ENCODE peak calls at places on chromosomes 5 and 9, in ten cellular contexts. J is hepatocyte; D is HT1080; L is activated T-helper 1 cell treated with anti-CD3 and anti-CD28 coated beads, Interleukin-12 subunit alpha, Interleukin-12 subunit beta, Interleukin-2, Interleukin-4 antibody, amounts not matched to agents 30 ng/mL and 10 ng/mL and 1 ng/mL, durations not matched to agents 14 hours and 24 hours and 36 hours; P is NCI-H1092; I is stimulated activated CD8-positive, alpha-beta memory T cell treated with anti-CD3 and anti-CD28 coated beads, Interleukin-7, amount 100 ng/mL, for 24 hours; F is fibroblast of the aortic adventitia; E is activated CD4-positive, alpha-beta memory T cell treated with anti-CD3 and anti-CD28 coated beads for 36 hours; N is adipocyte; Y is activated T-cell treated with anti-CD3 and anti-CD28 coated beads, Interleukin-2, amount 50 U/mL, for 4 hours. T is an unnamed sample.

GRCh38 chr9:8474937-8475336 is 675.4 kb upstream of the DMAC1 start:
- DNase-seq in J (no peak), D (no peak), L (no peak), P (no peak), I (no peak), F (no peak), E (no peak), N (no peak), Y (no peak), T (no peak)

GRCh38 chr5:109399092-109399759 is 10.5 kb downstream of the PJA2 start:
- DNase-seq in J (no peak), D (no peak), L (no peak), P (no peak), I (no peak), F (peak; percentile 79), E (no peak), N (no peak), Y (no peak), T (no peak)

GRCh38 chr5:76547242-76547890 is 75.8 kb downstream of the F2RL2 start:
- DNase-seq in J (peak; percentile 5), D (no peak), L (peak; percentile 63), P (no peak), I (no peak), F (peak; percentile 13), E (peak; percentile 56), N (peak; percentile 13), Y (peak; percentile 15), T (no peak)

GRCh38 chr5:178625679-178626483 is 969 bp downstream of the CLK4 start:
- DNase-seq in J (no peak), D (no peak), L (no peak), P (no peak), I (peak; percentile 0), F (peak; percentile 57), E (no peak), N (peak; percentile 71), Y (no peak), T (no peak)

GRCh38 chr9:14211564-14211963 is 102.4 kb downstream of the NFIB start:
- DNase-seq in J (no peak), D (no peak), L (no peak), P (no peak), I (no peak), F (no peak), E (no peak), N (no peak), Y (no peak), T (no peak)

GRCh38 chr9:137711678-137712105 is 92.9 kb downstream of the EHMT1 start:
- DNase-seq in J (no peak), D (no peak), L (no peak), P (no peak), I (no peak), F (no peak), E (no peak), N (no peak), Y (no peak), T (no peak)

GRCh38 chr5:73603998-73604397 is 22.0 kb upstream of the ARHGEF28 start:
- DNase-seq in J (no peak), D (no peak), L (no peak), P (no peak), I (no peak), F (no peak), E (no peak), N (no peak), Y (no peak), T (no peak)

GRCh38 chr5:68482199-68482598 is 266.6 kb downstream of the PIK3R1 start:
- DNase-seq in J (no peak), D (no peak), L (no peak), P (no peak), I (no peak), F (no peak), E (no peak), N (no peak), Y (no peak), T (no peak)

T was measured in omental fat pad.